ENCODE peak calls at places on chromosome 6, in ten cellular contexts. Z is CD4-positive, alpha-beta T cell; B is CD4-positive, CD25-positive, alpha-beta regulatory T cell; C is HCT116; H is pancreas; L is right cardiac atrium; A is aorta; R is CD8-positive, alpha-beta T cell; U is DND-41; O is heart right ventricle. T is an unnamed sample. For H3K9me3, the result is how much of the 10 kb centered on the place peaks cover.

GRCh38 chr6:164436976-164437375 is 872.4 kb downstream of the C6orf118 start:
- ATAC-seq in R (no peak), L (no peak), U (no peak), C (no peak), H (no peak), B (no peak), O (no peak), A (no peak), Z (no peak), T (no peak)

GRCh38 chr6:57158658-57159057 is 13.5 kb upstream of the BAG2 start:
- ATAC-seq in Z (no peak), U (no peak), A (no peak), O (no peak), H (no peak), C (no peak), R (peak), B (no peak), L (no peak), T (no peak)

GRCh38 chr6:128259036-128259734 is 261.2 kb downstream of the PTPRK start:
- ATAC-seq in U (peak), Z (peak), H (no peak), A (no peak), L (no peak), R (peak), C (no peak), B (no peak), O (no peak), T (no peak)

GRCh38 chr6:31285496-31285895 is 13.6 kb upstream of the HLA-C start:
- ATAC-seq in A (no peak), U (no peak), R (no peak), B (no peak), Z (no peak), L (no peak), O (no peak), H (no peak), C (no peak), T (no peak)

GRCh38 chr6:56528412-56528841 is 114.3 kb downstream of the DST start:
- ATAC-seq in U (no peak), B (no peak), A (no peak), C (no peak), H (no peak), O (no peak), Z (no peak), L (no peak), R (no peak), T (peak)

GRCh38 chr6:136365781-136366354 is 76.2 kb upstream of the BCLAF1 start:
- ATAC-seq in H (no peak), A (no peak), U (no peak), L (peak), Z (peak), C (no peak), R (no peak), B (no peak), O (no peak), T (peak)

GRCh38 chr6:151723152-151723551 is 84.3 kb upstream of the ESR1 start:
- ATAC-seq in L (no peak), O (no peak), C (no peak), A (no peak), U (no peak), H (no peak), B (no peak), Z (peak), R (peak), T (no peak)

GRCh38 chr6:73233048-73233447 is 7.8 kb upstream of the KHDC1L start:
- ATAC-seq in U (no peak), Z (no peak), O (no peak), R (no peak), H (no peak), A (no peak), B (no peak), C (no peak), L (no peak), T (no peak)

GRCh38 chr6:11085758-11086435 is 7.7 kb upstream of the SMIM13 start:
- ATAC-seq in U (no peak), A (no peak), O (no peak), Z (no peak), H (no peak), C (no peak), L (no peak), R (no peak), B (no peak), T (no peak)

GRCh38 chr6:143200035-143200770 is 139.5 kb downstream of the AIG1 start:
- ATAC-seq in A (peak), L (peak), R (no peak), C (no peak), U (no peak), O (no peak), B (no peak), H (no peak), Z (no peak), T (no peak)

GRCh38 chr6:54694928-54695532 is 151.5 kb upstream of the FAM83B start:
- ATAC-seq in O (no peak), R (no peak), C (no peak), A (no peak), U (no peak), B (no peak), Z (no peak), H (no peak), L (no peak), T (no peak)

GRCh38 chr6:52363222-52363867 is 1.4 kb downstream of the PAQR8 start:
- ATAC-seq in U (no peak), O (no peak), R (no peak), L (no peak), C (peak), Z (no peak), H (no peak), A (no peak), B (no peak), T (no peak)

GRCh38 chr6:63724721-63725120 is 89.1 kb downstream of the PHF3 start:
- ATAC-seq in R (no peak), B (no peak), O (no peak), L (no peak), Z (no peak), H (no peak), A (no peak), C (no peak), U (no peak), T (no peak)

GRCh38 chr6:121435444-121436069 is at the start of gene GJA1:
- ATAC-seq in L (peak), C (peak), B (no peak), U (no peak), R (no peak), H (no peak), Z (no peak), O (peak), A (peak), T (peak)

DNA sequence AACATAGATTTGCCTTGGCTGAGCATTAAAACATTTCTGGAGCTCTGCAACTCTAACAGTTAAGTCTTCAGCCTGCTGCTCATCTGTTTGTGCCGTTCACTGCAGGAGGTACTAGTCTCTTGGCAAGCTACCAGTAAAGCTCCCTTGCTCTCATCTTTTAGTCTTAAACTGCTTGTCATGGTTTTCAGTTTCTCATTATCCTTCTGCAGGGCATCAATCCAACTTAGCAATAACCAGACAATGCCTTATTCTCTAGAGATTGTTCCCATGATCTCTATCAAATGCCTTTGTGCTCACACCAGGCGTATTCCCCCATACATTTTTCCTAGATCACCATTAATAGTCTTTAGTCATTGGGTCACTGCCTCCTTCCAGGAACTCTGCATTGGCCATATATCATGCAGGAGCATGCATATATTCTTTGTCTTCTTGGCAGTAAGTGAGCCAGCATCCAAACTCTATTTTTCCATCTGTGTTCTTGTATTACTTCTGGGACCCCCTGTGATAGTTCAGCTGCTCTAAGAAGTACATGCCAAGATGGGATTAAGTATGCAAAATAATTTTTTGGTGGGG is 171.4 kb downstream of the GRM1 start:
- ATAC-seq in H (no peak), C (no peak), Z (no peak), A (no peak), B (no peak), U (no peak), O (no peak), L (no peak), R (no peak), T (no peak)
- H3K9me3 ChIP-seq in H (under half), C (under half), Z (under half), A (under half), B (under half), U (under half), O (under half), L (under half), R (under half), T (under half)

DNA sequence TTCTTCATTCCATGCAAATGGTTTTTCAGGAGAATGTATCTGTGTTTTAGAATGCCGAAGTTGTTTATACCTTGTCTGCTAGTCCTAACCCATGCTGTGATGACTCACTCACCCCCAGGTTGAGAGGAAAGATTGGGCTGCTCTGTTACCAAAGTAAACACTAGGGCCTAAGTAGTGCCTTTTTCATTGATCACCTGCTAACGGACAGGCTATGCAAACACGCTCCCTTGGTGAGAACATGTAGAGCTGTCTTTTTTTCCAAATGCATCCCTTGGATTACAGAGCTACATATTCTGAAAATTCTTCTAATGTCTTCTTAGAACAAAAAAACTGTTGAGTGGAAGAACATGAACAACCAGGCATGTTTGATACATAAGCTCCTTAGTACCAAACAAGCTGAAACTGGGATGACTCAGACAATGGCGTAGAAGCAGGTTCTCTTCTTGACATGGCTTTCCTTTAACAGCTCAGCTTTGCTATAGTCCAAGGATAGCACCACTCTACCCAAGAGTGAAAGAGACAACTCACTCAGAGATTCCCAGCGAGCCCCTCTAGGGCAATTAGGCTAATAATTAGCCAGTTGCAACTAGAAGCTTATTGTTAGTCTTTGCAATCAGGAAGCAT is 20.5 kb downstream of the PERP start:
- ATAC-seq in R (no peak), C (peak), B (no peak), O (no peak), H (peak), Z (no peak), L (no peak), A (no peak), U (no peak), T (no peak)
- H3K27ac ChIP-seq in R (no peak), C (peak), B (no peak), O (no peak), H (peak), Z (no peak), L (no peak), A (no peak), U (no peak), T (no peak)

GRCh38 chr6:167302074-167302473 is 11.0 kb downstream of the UNC93A start:
- ATAC-seq in L (no peak), O (no peak), U (no peak), R (no peak), Z (no peak), C (no peak), B (no peak), H (no peak), A (no peak), T (no peak)

GRCh38 chr6:167299641-167300308 is 8.7 kb downstream of the UNC93A start:
- ATAC-seq in U (no peak), H (no peak), A (no peak), R (no peak), C (no peak), O (no peak), L (no peak), Z (no peak), B (no peak), T (no peak)

GRCh38 chr6:167298166-167298565 is 7.1 kb downstream of the UNC93A start:
- ATAC-seq in B (no peak), L (no peak), A (no peak), Z (no peak), U (no peak), H (no peak), R (no peak), O (no peak), C (no peak), T (no peak)

GRCh38 chr6:167302796-167303195 is 11.7 kb downstream of the UNC93A start:
- ATAC-seq in Z (no peak), B (no peak), O (no peak), U (no peak), R (no peak), C (no peak), L (no peak), A (no peak), H (no peak), T (no peak)

GRCh38 chr6:167300902-167301425 is 9.8 kb downstream of the UNC93A start:
- ATAC-seq in Z (no peak), H (no peak), U (no peak), O (no peak), B (no peak), A (no peak), L (no peak), C (no peak), R (no peak), T (no peak)
- H3K9me3 ChIP-seq in Z (under half), H (under half), U (under half), O (under half), B (under half), A (under half), L (under half), C (under half), R (under half), T (under half)

GRCh38 chr6:87066449-87067288 is 28.2 kb downstream of the CGA start:
- ATAC-seq in U (no peak), R (no peak), Z (no peak), A (no peak), O (no peak), L (no peak), H (peak), C (no peak), B (no peak), T (no peak)
- H3K27ac ChIP-seq in U (no peak), R (no peak), Z (no peak), A (no peak), O (no peak), L (no peak), H (no peak), C (no peak), B (no peak), T (no peak)

DNA sequence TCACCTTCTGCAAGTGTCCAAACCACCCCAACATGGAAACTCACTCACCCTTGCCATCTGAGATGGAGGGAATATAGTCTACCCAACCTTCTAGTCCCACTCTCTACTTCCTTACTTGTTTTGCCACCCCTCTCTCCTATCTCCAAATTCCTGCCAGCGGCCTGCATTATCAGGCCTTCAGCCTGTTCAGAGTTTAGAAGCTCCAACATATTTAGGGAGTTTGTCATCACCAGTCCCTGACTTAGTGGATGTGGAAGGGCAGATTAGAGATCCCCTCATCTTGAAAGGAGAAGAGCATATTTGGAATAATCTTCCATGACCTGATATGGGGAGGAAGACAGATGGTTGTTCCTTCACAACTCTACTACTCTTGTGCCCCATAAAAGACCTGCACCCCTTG is 281.4 kb upstream of the MAP3K7 start:
- ATAC-seq in R (no peak), O (no peak), Z (no peak), L (no peak), U (no peak), B (no peak), C (no peak), H (no peak), A (no peak), T (no peak)
- H3K9me3 ChIP-seq in R (under half), O (under half), Z (under half), L (under half), U (under half), B (under half), C (under half), H (under half), A (under half), T (under half)

GRCh38 chr6:158081657-158081935 is 86.5 kb downstream of the SERAC1 start:
- ATAC-seq in U (no peak), H (no peak), B (no peak), A (no peak), C (no peak), R (no peak), O (no peak), Z (no peak), L (no peak), T (no peak)
- H3K27ac ChIP-seq in U (no peak), H (no peak), B (no peak), A (no peak), C (no peak), R (no peak), O (no peak), Z (no peak), L (no peak), T (no peak)

GRCh38 chr6:168574699-168575195 is 133.8 kb downstream of the SMOC2 start:
- ATAC-seq in A (peak), C (peak), Z (no peak), L (peak), H (no peak), O (peak), R (no peak), U (no peak), B (no peak), T (peak)

GRCh38 chr6:168576388-168576787 is 135.4 kb downstream of the SMOC2 start:
- ATAC-seq in L (no peak), Z (no peak), C (no peak), A (no peak), O (no peak), U (no peak), B (no peak), R (no peak), H (no peak), T (no peak)

GRCh38 chr6:168577496-168577895 is 136.5 kb downstream of the SMOC2 start:
- ATAC-seq in O (no peak), L (no peak), Z (no peak), B (no peak), U (no peak), H (no peak), C (no peak), R (no peak), A (no peak), T (no peak)

GRCh38 chr6:168574075-168574698 is 133.2 kb downstream of the SMOC2 start:
- ATAC-seq in A (peak), O (no peak), Z (no peak), B (no peak), C (no peak), U (no peak), L (no peak), R (no peak), H (no peak), T (no peak)

DNA sequence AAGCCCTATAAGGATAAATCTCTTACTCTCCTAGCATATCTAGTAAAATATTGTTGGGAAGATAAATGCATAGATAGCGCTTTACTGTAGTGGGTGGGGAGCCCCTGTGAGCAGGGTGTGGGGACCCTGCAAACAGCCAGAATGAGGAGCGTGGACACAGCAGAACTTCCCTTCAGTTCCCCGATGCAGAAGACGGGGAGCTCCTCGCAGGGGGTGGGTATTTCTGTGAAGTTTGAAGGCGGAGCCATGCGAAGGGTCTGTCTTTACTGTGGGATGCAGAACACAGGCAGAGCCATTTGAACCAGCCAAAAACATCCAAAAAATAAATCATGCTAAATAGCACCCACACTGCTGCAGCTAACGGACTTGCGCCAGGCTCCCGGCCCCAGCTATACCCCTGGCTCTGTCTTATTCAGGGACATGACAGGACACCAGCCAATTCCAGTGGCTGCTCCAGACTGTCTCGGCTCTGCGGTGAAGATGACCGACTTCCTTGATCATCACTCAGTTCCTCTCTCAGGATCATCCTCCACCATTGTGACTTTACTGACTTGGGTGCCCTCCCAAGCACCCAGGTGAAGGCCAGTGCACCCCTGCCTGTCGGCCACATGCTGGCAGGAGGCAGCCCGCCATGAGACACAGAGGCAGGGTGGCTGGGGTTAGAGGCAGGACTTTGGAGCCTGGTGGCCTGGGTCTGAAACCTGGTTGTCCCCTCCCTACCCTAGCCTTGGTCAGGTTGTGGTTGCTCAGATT is 134.5 kb downstream of the SMOC2 start:
- ATAC-seq in B (no peak), U (no peak), H (no peak), R (no peak), C (no peak), A (no peak), O (no peak), L (no peak), Z (no peak), T (no peak)
- H3K9me3 ChIP-seq in B (under half), U (under half), H (under half), R (under half), C (under half), A (under half), O (under half), L (under half), Z (under half), T (under half)

GRCh38 chr6:125245523-125246264 is 56.1 kb downstream of the HDDC2 start:
- ATAC-seq in L (no peak), U (no peak), B (no peak), O (no peak), Z (no peak), H (no peak), A (no peak), R (no peak), C (peak), T (no peak)
- H3K27ac ChIP-seq in L (no peak), U (no peak), B (no peak), O (no peak), Z (no peak), H (no peak), A (no peak), R (no peak), C (no peak), T (no peak)